ENCODE peak calls at places on chromosomes 6 and 20, in eight cellular contexts. Z, F, X, H, C, R, J and M are unnamed samples.
A peak's percentile ranks its signal among the peaks of the same experiment; 100 is the strongest.

GRCh38 chr6:137512768-137513605 is 18.8 kb upstream of the OLIG3 start:
- DNase-seq in R (no peak), X (no peak), H (no peak), J (no peak), C (no peak), F (no peak), Z (peak; percentile 79), M (no peak)

GRCh38 chr20:7285918-7286556 is 518.6 kb downstream of the BMP2 start:
- DNase-seq in F (peak; percentile 6), X (peak; percentile 71), R (no peak), J (peak; percentile 75), Z (peak; percentile 89), C (peak; percentile 59), H (no peak), M (peak; percentile 77)

GRCh38 chr20:45487231-45487635 is 17.7 kb downstream of the WFDC2 start:
- DNase-seq in F (peak; percentile 39), X (no peak), Z (peak; percentile 81), H (no peak), C (peak; percentile 36), R (no peak), J (no peak), M (no peak)

GRCh38 chr6:169961772-169962561 is 210.5 kb downstream of the ERMARD start:
- DNase-seq in F (no peak), R (no peak), J (no peak), X (no peak), H (peak; percentile 59), C (no peak), Z (peak; percentile 87), M (no peak)

GRCh38 chr20:46501337-46501942 is 11.9 kb downstream of the ZNF334 start:
- DNase-seq in J (no peak), X (no peak), H (no peak), R (no peak), C (no peak), F (no peak), Z (no peak), M (no peak)

GRCh38 chr6:89483111-89483720 is 50.3 kb downstream of the ANKRD6 start:
- DNase-seq in Z (peak; percentile 87), X (no peak), H (no peak), C (no peak), J (no peak), R (no peak), F (no peak), M (no peak)

GRCh38 chr20:19760371-19760721 is 2.3 kb downstream of the RIN2 start:
- DNase-seq in F (no peak), X (no peak), Z (no peak), R (no peak), C (no peak), H (no peak), J (no peak), M (no peak)

GRCh38 chr6:26568601-26569432 is 27.9 kb upstream of the ABT1 start:
- DNase-seq in H (peak; percentile 99), Z (peak; percentile 99), R (peak; percentile 100), J (peak; percentile 89), F (peak; percentile 85), C (peak; percentile 44), X (peak; percentile 88), M (peak; percentile 98)

GRCh38 chr6:28207244-28208179 is 17.6 kb upstream of the ZSCAN9 start:
- DNase-seq in R (no peak), H (peak; percentile 68), X (peak; percentile 28), J (peak; percentile 34), Z (peak; percentile 88), C (no peak), F (peak; percentile 59), M (no peak)

GRCh38 chr6:168995526-168996100 is 258.0 kb downstream of the THBS2 start:
- DNase-seq in F (no peak), J (no peak), C (no peak), Z (no peak), H (no peak), X (no peak), R (no peak), M (no peak)

GRCh38 chr6:56978530-56978929 is 23.6 kb downstream of the BEND6 start:
- DNase-seq in H (no peak), J (no peak), F (no peak), R (no peak), C (no peak), Z (no peak), X (no peak), M (no peak)

GRCh38 chr20:23754731-23755130 is 4.0 kb upstream of the CST1 start:
- DNase-seq in C (no peak), H (no peak), X (no peak), F (no peak), Z (no peak), R (no peak), J (no peak), M (no peak)

GRCh38 chr6:23417133-23417532 is 708.9 kb upstream of the NRSN1 start:
- DNase-seq in F (no peak), Z (no peak), R (no peak), H (no peak), C (no peak), J (no peak), X (no peak), M (no peak)

GRCh38 chr6:37994238-37994637 is 174.7 kb downstream of the ZFAND3 start:
- DNase-seq in R (no peak), X (no peak), C (no peak), Z (no peak), F (no peak), J (no peak), H (no peak), M (no peak)

GRCh38 chr6:44128020-44128917 is 915 bp downstream of the TMEM63B start:
- DNase-seq in F (peak; percentile 66), J (no peak), X (peak; percentile 59), Z (peak; percentile 80), R (no peak), C (peak; percentile 30), H (peak; percentile 67), M (peak; percentile 19)

GRCh38 chr20:44309763-44310663 is 989 bp downstream of the FITM2 start:
- DNase-seq in Z (no peak), F (no peak), H (peak; percentile 63), X (no peak), C (no peak), R (no peak), J (peak; percentile 58), M (peak; percentile 9)

GRCh38 chr20:17579369-17580039 is 9.6 kb downstream of the DSTN start:
- DNase-seq in R (no peak), Z (no peak), F (no peak), J (no peak), C (no peak), H (no peak), X (no peak), M (no peak)